ENCODE peak calls at places on chromosomes 1 and 21, in seven cellular contexts. B, H, Z, A, E, K and W are unnamed samples.

GRCh38 chr1:36994294-36994693 is 40.0 kb downstream of the GRIK3 start:
- DNase-seq in B (no peak), H (no peak), Z (no peak), A (no peak), E (no peak), K (no peak), W (no peak)

GRCh38 chr1:225655509-225656258 is 2.8 kb upstream of the ENAH start:
- DNase-seq in B (no peak), H (peak), Z (peak), A (peak), E (peak), K (peak), W (no peak)

GRCh38 chr1:92961896-92962752 is 862 bp upstream of the DIPK1A start:
- DNase-seq in B (peak), H (peak), Z (no peak), A (no peak), E (peak), K (peak), W (peak)

GRCh38 chr21:22063140-22063539 is 1064.9 kb downstream of the NCAM2 start:
- DNase-seq in B (no peak), H (no peak), Z (no peak), A (no peak), E (no peak), K (no peak), W (no peak)

GRCh38 chr1:162873671-162874666 is 13.0 kb upstream of the CCDC190 start:
- DNase-seq in B (no peak), H (no peak), Z (peak), A (no peak), E (peak), K (no peak), W (no peak)

GRCh38 chr21:37064841-37065240 is 8.0 kb downstream of the PIGP start:
- DNase-seq in B (no peak), H (no peak), Z (no peak), A (no peak), E (no peak), K (no peak), W (no peak)

GRCh38 chr1:223175032-223175431 is 32.0 kb upstream of the TLR5 start:
- DNase-seq in B (no peak), H (no peak), Z (no peak), A (no peak), E (peak), K (no peak), W (no peak)

GRCh38 chr1:243701872-243702271 is 148.2 kb downstream of the AKT3 start:
- DNase-seq in B (no peak), H (no peak), Z (no peak), A (no peak), E (no peak), K (no peak), W (no peak)

GRCh38 chr1:25922633-25923567 is 16.7 kb upstream of the STMN1 start:
- DNase-seq in B (peak), H (peak), Z (no peak), A (peak), E (peak), K (peak), W (peak)

GRCh38 chr1:10617318-10617717 is 142.6 kb downstream of the PEX14 start:
- DNase-seq in B (no peak), H (no peak), Z (no peak), A (no peak), E (no peak), K (no peak), W (no peak)

GRCh38 chr1:26145041-26145959 is 13.6 kb upstream of the FAM110D start:
- DNase-seq in B (peak), H (peak), Z (peak), A (peak), E (peak), K (peak), W (peak)

GRCh38 chr1:59952065-59952464 is 25.5 kb upstream of the CYP2J2 start:
- DNase-seq in B (no peak), H (no peak), Z (no peak), A (no peak), E (no peak), K (no peak), W (no peak)

GRCh38 chr1:156098782-156099181 is 15.7 kb upstream of the LMNA start:
- DNase-seq in B (no peak), H (no peak), Z (no peak), A (peak), E (no peak), K (no peak), W (no peak)

GRCh38 chr1:86155061-86155806 is 1.3 kb downstream of the COL24A1 start:
- DNase-seq in B (no peak), H (no peak), Z (no peak), A (peak), E (peak), K (peak), W (no peak)

GRCh38 chr1:247741756-247742155 is 3.3 kb downstream of the OR14K1 start:
- DNase-seq in B (no peak), H (no peak), Z (no peak), A (no peak), E (no peak), K (no peak), W (no peak)

GRCh38 chr1:33256335-33256700 is at the start of gene ZNF362:
- DNase-seq in B (peak), H (peak), Z (peak), A (peak), E (peak), K (peak), W (peak)

GRCh38 chr21:30713786-30714185 is 4.8 kb downstream of the KRTAP21-3 start:
- DNase-seq in B (no peak), H (no peak), Z (no peak), A (no peak), E (no peak), K (no peak), W (no peak)

GRCh38 chr1:228006034-228006792 is 585 bp upstream of the WNT3A start:
- DNase-seq in B (no peak), H (no peak), Z (no peak), A (no peak), E (no peak), K (no peak), W (no peak)

GRCh38 chr1:69104859-69105258 is 462.9 kb upstream of the LRRC7 start:
- DNase-seq in B (no peak), H (no peak), Z (no peak), A (no peak), E (no peak), K (no peak), W (no peak)

GRCh38 chr1:25523512-25523911 is 19.9 kb upstream of the LDLRAP1 start:
- DNase-seq in B (no peak), H (no peak), Z (no peak), A (no peak), E (no peak), K (no peak), W (no peak)

GRCh38 chr1:10283318-10283984 is 73.1 kb downstream of the KIF1B start:
- DNase-seq in B (no peak), H (peak), Z (no peak), A (no peak), E (no peak), K (no peak), W (no peak)

GRCh38 chr21:41750051-41750450 is 16.8 kb downstream of the RIPK4 start:
- DNase-seq in B (no peak), H (no peak), Z (no peak), A (no peak), E (no peak), K (no peak), W (no peak)

GRCh38 chr1:201686709-201687455 is 142.1 kb upstream of the IPO9 start:
- DNase-seq in B (no peak), H (peak), Z (no peak), A (no peak), E (no peak), K (no peak), W (no peak)

DNA sequence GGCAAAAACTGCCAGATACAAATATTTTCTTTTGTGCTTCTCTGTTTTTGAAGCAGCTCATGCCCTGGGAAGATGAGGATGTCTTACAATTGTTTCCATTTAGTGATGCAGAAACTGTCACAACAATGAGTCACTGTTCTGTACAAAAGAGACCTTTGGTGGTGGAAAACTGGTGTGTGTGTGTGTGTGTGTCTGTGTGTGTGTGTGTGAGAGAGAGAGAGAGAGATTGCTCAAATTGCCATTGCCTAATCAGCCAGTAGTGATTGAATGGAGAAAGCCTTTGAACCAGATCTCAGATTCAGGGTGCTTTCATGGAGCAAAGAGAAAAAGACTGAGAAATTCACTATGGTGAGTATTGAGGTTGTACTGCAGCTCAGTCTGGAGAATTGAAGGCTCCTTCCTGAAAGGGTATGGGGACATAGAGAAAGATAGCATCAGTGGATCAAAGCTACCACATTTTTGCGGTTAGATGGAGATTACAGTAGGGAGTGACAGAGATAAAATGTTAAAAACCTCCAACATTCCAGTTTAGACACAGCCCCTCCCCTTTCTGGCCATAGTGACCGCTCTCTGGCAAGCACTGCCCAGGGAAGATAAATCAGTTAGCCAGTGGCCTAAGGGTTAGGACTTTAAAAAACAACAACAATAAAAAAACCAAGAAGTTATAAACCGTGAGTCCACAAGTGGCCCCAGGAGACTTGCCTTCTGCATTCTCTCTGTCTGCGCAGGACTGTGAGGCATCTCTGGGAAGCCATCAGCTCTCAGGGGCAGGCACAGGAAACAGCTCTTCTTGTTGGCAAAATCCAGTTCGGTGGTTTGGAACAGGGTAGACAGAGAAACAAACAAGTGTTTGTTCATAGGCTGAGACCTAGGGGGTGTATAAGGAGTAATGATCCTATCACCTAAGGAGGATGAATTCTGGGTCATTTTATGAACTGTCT is 406.5 kb downstream of the DUSP10 start:
- DNase-seq in B (no peak), H (no peak), Z (no peak), A (no peak), E (peak), K (no peak), W (no peak)
- H3K4me3 ChIP-seq in B (no peak), H (no peak), Z (no peak), A (no peak), E (no peak), K (no peak), W (no peak)

GRCh38 chr1:231393668-231394067 is 28.4 kb downstream of the EGLN1 start:
- DNase-seq in B (no peak), H (no peak), Z (no peak), A (no peak), E (peak), K (no peak), W (no peak)
- H3K27ac ChIP-seq in B (no peak), H (peak), Z (no peak), A (no peak), E (peak), K (no peak), W (no peak)

GRCh38 chr1:17441265-17441992 is 2.0 kb upstream of the RCC2 start:
- DNase-seq in B (no peak), H (peak), Z (no peak), A (no peak), E (peak), K (no peak), W (no peak)
- H3K4me3 ChIP-seq in B (no peak), H (peak), Z (peak), A (no peak), E (no peak), K (no peak), W (no peak)

DNA sequence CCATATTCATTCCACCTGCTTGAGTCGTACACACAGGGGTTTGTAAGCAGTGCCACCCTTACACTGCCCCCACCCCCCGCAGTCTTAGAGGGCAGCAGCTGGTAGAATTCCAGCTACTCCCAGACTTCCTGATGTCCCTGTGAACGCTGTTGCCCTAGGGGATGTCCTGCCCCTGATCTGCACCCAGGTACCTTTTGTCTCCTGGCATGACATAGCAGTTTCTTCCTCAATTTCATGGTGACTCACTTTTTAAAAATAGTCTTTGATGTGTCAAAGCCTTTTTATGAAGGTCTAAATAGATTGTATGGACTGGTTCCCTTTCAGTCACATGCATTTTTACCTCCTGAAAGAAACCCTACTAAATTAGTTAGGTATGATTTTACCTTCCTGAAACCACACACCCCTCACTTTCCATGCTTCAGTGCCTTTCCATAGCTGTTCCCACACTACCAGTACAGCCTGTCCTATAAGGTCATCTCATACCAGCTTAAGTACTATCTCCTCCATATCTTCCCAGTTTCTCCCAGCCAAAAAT is 76.4 kb downstream of the ST3GAL3 start:
- DNase-seq in B (no peak), H (no peak), Z (no peak), A (no peak), E (no peak), K (no peak), W (no peak)
- H3K27ac ChIP-seq in B (no peak), H (no peak), Z (no peak), A (no peak), E (no peak), K (no peak), W (no peak)

GRCh38 chr21:44919111-44919912 is 1.4 kb downstream of the ITGB2 start:
- DNase-seq in B (no peak), H (no peak), Z (no peak), A (peak), E (no peak), K (no peak), W (no peak)
- H3K4me3 ChIP-seq in B (peak), H (no peak), Z (no peak), A (peak), E (no peak), K (no peak), W (peak)

DNA sequence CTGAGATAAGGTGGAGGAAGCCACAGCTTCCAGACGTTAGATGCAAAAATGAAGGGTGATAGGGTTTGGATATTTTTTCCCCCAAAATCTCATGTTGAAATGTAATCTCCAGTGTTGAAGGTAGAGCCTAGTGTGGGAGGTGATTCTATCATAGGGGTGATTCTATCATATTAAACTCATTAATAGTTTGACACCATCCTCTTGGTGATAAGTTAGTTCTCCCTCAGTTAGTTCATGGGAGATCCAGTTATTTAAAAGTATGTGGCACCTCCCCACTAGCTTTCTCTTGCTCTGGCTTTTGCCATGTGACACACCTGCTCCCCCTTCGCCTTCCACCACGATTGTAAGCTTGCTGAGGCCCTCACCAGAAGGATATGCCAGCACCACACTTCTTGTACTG is 8.3 kb upstream of the TBCE start:
- DNase-seq in B (no peak), H (no peak), Z (no peak), A (no peak), E (no peak), K (no peak), W (no peak)
- H3K27ac ChIP-seq in B (no peak), H (no peak), Z (no peak), A (no peak), E (no peak), K (no peak), W (no peak)

DNA sequence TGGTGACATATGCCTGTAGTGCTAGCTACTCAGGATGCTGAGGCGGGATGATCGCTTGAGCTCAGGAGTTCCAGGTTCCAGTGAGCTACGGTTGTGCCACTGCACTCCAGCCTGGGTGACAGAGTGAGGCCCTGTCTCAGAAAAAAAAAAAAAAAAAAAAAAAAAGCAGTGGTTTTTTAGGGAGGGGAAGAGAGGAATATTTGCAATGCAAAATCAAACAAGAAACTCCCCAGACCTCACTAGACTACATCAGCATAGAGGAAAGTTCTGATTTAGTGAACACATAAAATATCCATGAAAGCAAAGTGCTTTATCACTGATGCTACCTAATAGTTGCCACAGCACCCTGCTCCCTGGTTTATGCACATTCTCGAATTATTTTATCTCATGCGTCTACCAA is 50.5 kb upstream of the GPR157 start:
- DNase-seq in B (no peak), H (no peak), Z (no peak), A (no peak), E (no peak), K (no peak), W (no peak)
- H3K4me3 ChIP-seq in B (no peak), H (no peak), Z (peak), A (no peak), E (no peak), K (no peak), W (no peak)

GRCh38 chr1:143718021-143718420 is 253.8 kb downstream of the FAM72C start:
- DNase-seq in B (no peak), H (no peak), Z (no peak), A (no peak), E (no peak), K (no peak), W (no peak)
- H3K27ac ChIP-seq in B (no peak), H (no peak), Z (no peak), A (no peak), E (no peak), K (no peak), W (no peak)